ENCODE peak calls at places on chromosomes 2 and 18, in ten cellular contexts. R is T-helper 9 cell; T is HS-5; Y is activated T-helper 1 cell treated with anti-CD3 and anti-CD28 coated beads, Interleukin-2, amount 50 U/mL, for 16 hours; K is BJ; J is activated naive CD8-positive, alpha-beta T cell treated with anti-CD3 and anti-CD28 coated beads, Interleukin-2, amount 10 ng/mL, durations not matched to agents 7 days and 5 days; N is aorta; F is substantia nigra; X is RWPE1; D is HT1080. O is an unnamed sample.

GRCh38 chr18:66159451-66159850 is 408.6 kb downstream of the CDH7 start:
- DNase-seq in R (no peak), T (no peak), Y (no peak), K (no peak), J (no peak), N (no peak), F (no peak), X (no peak), D (no peak), O (no peak)

GRCh38 chr2:75497256-75497655 is 63.5 kb downstream of the EVA1A start:
- DNase-seq in R (no peak), T (no peak), Y (no peak), K (no peak), J (no peak), N (no peak), F (no peak), X (no peak), D (no peak), O (no peak)

GRCh38 chr2:176814274-176814673 is 398.3 kb upstream of the HNRNPA3 start:
- DNase-seq in R (no peak), T (no peak), Y (no peak), K (no peak), J (no peak), N (no peak), F (no peak), X (no peak), D (no peak), O (no peak)

GRCh38 chr2:85887566-85888019 is 1.2 kb downstream of the ST3GAL5 start:
- DNase-seq in R (peak; percentile 35), T (no peak), Y (peak; percentile 25), K (no peak), J (peak; percentile 65), N (peak; percentile 80), F (peak; percentile 81), X (no peak), D (peak; percentile 11), O (no peak)

GRCh38 chr2:54161660-54162059 is 46.2 kb downstream of the ACYP2 start:
- DNase-seq in R (no peak), T (no peak), Y (no peak), K (no peak), J (no peak), N (no peak), F (no peak), X (no peak), D (no peak), O (no peak)

GRCh38 chr2:39872748-39873147 is 93.7 kb upstream of the THUMPD2 start:
- DNase-seq in R (no peak), T (no peak), Y (no peak), K (no peak), J (no peak), N (no peak), F (no peak), X (no peak), D (no peak), O (no peak)

GRCh38 chr2:231250146-231250545 is 51.7 kb downstream of the ARMC9 start:
- DNase-seq in R (no peak), T (no peak), Y (no peak), K (no peak), J (no peak), N (no peak), F (no peak), X (no peak), D (no peak), O (no peak)

GRCh38 chr2:198717451-198717850 is 740.3 kb downstream of the SATB2 start:
- DNase-seq in R (no peak), T (no peak), Y (no peak), K (no peak), J (no peak), N (no peak), F (no peak), X (no peak), D (no peak), O (no peak)

GRCh38 chr2:237904806-237905599 is 45.6 kb downstream of the RAMP1 start:
- DNase-seq in R (no peak), T (no peak), Y (no peak), K (peak; percentile 41), J (no peak), N (peak; percentile 88), F (peak; percentile 28), X (no peak), D (peak; percentile 26), O (no peak)